ENCODE peak calls at places on chromosomes 16 and 17, in nine cellular contexts. V, P, D, A, W, X, Z, N and S are unnamed samples.
A peak's percentile ranks its signal among the peaks of the same experiment; 100 is the strongest.

GRCh38 chr17:10099051-10099571 is 99.3 kb downstream of the GAS7 start:
- DNase-seq in V (peak; percentile 66), P (no peak), D (peak; percentile 83), A (no peak), W (no peak), X (no peak), Z (no peak), N (no peak), S (no peak)

GRCh38 chr17:74085434-74085833 is 118.0 kb upstream of the RPL38 start:
- DNase-seq in V (no peak), P (no peak), D (no peak), A (no peak), W (no peak), X (peak; percentile 51), Z (peak; percentile 28), N (no peak), S (no peak)

GRCh38 chr16:48383877-48384304 is 1.3 kb downstream of the SIAH1 start:
- DNase-seq in V (peak; percentile 47), P (peak; percentile 53), D (peak; percentile 54), A (no peak), W (no peak), X (peak; percentile 81), Z (no peak), N (no peak), S (no peak)

GRCh38 chr16:47511882-47512281 is 50.8 kb downstream of the PHKB start:
- DNase-seq in V (no peak), P (no peak), D (no peak), A (no peak), W (no peak), X (peak; percentile 17), Z (no peak), N (no peak), S (no peak)

GRCh38 chr16:57998484-57998883 is 2.0 kb downstream of the ZNF319 start:
- DNase-seq in V (peak; percentile 52), P (peak; percentile 49), D (peak; percentile 28), A (no peak), W (peak; percentile 46), X (peak; percentile 85), Z (no peak), N (peak; percentile 45), S (peak; percentile 55)

GRCh38 chr17:40707720-40708119 is 4.2 kb upstream of the KRT24 start:
- DNase-seq in V (no peak), P (peak; percentile 23), D (no peak), A (no peak), W (peak; percentile 23), X (no peak), Z (no peak), N (no peak), S (no peak)

GRCh38 chr16:46638947-46639925 is 18.1 kb upstream of the SHCBP1 start:
- DNase-seq in V (no peak), P (no peak), D (peak; percentile 22), A (no peak), W (no peak), X (no peak), Z (no peak), N (no peak), S (no peak)

GRCh38 chr17:14282700-14283099 is 18.2 kb upstream of the HS3ST3B1 start:
- DNase-seq in V (no peak), P (no peak), D (no peak), A (no peak), W (no peak), X (no peak), Z (no peak), N (no peak), S (no peak)

GRCh38 chr16:28823719-28824547 is 1.1 kb downstream of the ATXN2L start:
- DNase-seq in V (peak; percentile 99), P (peak; percentile 97), D (peak; percentile 99), A (peak; percentile 94), W (peak; percentile 97), X (peak; percentile 99), Z (peak; percentile 99), N (peak; percentile 89), S (peak; percentile 99)

GRCh38 chr17:78117027-78117981 is 11.3 kb downstream of the TMC6 start:
- DNase-seq in V (no peak), P (no peak), D (no peak), A (peak; percentile 66), W (no peak), X (no peak), Z (no peak), N (no peak), S (no peak)

GRCh38 chr17:78112508-78113471 is 15.8 kb downstream of the TMC6 start:
- DNase-seq in V (peak; percentile 80), P (peak; percentile 86), D (peak; percentile 53), A (peak; percentile 85), W (peak; percentile 83), X (peak; percentile 74), Z (peak; percentile 82), N (peak; percentile 66), S (peak; percentile 72)

GRCh38 chr17:78113804-78114785 is 14.5 kb downstream of the TMC6 start:
- DNase-seq in V (no peak), P (no peak), D (no peak), A (no peak), W (no peak), X (no peak), Z (no peak), N (no peak), S (peak; percentile 41)

GRCh38 chr17:78116411-78116810 is 12.1 kb downstream of the TMC6 start:
- DNase-seq in V (no peak), P (no peak), D (no peak), A (no peak), W (no peak), X (no peak), Z (no peak), N (no peak), S (no peak)

DNA sequence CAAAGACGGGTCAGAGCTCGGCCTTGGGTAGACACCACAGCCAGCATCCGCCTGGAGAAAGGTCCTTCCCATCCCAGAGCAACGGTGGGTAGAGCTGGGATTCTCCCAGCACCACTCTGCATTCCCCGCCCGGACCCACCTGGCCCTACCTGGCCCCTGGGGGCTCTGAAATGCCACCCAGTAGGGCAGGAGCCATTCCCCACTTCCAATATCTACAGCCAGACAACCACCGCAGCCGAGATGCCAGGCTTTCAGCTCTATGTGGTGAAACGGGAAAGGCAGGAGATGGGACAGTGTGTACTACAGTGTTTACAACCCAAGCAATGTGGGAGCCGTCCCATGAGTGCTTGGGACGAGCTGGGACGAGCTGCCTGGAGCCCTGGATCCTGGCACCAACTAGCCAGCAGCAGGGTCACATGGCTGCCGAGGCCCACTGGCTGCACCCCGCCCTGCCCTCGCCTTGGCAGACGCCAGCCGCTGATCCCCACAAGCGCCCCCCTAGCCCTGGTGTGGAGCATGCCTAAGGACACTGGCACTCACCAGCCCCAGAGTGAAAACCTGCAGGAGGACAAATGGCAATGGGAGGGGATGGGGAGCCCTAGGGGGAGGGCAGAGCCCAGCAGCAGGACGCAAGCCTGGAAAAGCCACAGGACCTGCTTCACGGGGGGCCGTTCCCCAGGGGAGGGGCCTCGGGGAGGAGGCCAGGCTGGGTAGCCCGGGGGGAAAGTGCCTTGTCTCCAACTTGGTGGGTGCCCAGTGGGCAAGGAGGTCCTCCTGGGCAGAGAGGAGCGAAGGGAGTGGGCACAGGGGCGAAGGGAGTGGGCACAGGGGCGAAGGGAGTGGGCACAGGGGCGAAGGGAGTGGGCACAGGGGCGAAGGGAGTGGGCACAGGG is 13.5 kb downstream of the TMC6 start:
- DNase-seq in V (no peak), P (no peak), D (no peak), A (no peak), W (peak; percentile 64), X (no peak), Z (no peak), N (no peak), S (no peak)
- H3K4me1 ChIP-seq in V (no peaks in the 10 kb centered on the region), P (no peaks in the 10 kb centered on the region), D (peaks cover 9% of the 10 kb centered on the region), A (no peaks in the 10 kb centered on the region), W (peaks cover 59% of the 10 kb centered on the region), X (no peaks in the 10 kb centered on the region), Z (peaks cover 2% of the 10 kb centered on the region), N (peaks cover 63% of the 10 kb centered on the region), S (peaks cover 66% of the 10 kb centered on the region)

DNA sequence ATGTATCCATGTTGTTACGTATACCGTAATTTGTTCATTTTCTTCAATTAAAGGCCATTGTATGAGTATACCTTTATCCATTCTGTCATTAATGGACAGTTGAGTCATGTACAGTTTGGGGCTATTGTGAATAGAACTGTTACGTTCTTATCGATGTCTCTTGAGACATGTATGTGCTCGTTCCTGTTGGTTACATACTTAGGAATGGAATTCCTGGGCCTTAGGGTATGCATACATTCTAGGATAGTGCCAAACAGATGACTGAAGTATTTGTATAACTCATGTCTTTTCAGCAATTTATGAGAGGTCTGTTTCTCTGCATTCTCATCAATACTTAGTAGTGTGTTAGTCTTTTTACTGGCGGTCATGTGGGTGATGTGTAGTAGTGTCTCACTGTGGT is 81.3 kb downstream of the USP22 start:
- DNase-seq in V (no peak), P (no peak), D (peak; percentile 37), A (no peak), W (no peak), X (peak; percentile 44), Z (no peak), N (no peak), S (no peak)
- H3K27ac ChIP-seq in V (no peak overlapping the region), P (no peak overlapping the region), D (no peak overlapping the region), A (no peak overlapping the region), W (no peak overlapping the region), X (no peak overlapping the region), Z (no peak overlapping the region), N (no peak overlapping the region), S (no peak overlapping the region)

DNA sequence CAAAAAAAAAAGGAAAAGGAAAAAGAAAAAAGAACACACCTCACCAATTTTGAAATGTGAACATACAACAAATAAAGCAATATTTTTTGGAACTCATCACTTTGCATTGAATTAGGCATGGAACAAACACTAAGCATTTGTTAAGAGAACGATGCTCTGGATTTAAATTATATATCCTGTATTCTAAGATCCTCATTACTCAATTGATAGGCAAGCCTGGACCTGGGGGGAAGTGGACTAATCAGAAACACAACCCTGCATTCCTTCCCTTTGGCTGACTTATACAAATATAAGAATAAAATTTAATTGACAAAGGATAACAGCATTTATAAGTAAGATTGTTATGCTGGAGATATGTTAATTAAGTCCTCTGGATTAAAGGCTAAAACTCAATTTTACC is 2.2 kb downstream of the GJC1 start:
- DNase-seq in V (no peak), P (no peak), D (no peak), A (no peak), W (no peak), X (no peak), Z (no peak), N (no peak), S (no peak)
- H3K4me3 ChIP-seq in V (no peak overlapping the region), P (no peak overlapping the region), D (peak overlapping the region; percentile 84), A (no peak overlapping the region), W (peak overlapping the region; percentile 80), X (no peak overlapping the region), Z (peak overlapping the region; percentile 93), N (no peak overlapping the region), S (no peak overlapping the region)

DNA sequence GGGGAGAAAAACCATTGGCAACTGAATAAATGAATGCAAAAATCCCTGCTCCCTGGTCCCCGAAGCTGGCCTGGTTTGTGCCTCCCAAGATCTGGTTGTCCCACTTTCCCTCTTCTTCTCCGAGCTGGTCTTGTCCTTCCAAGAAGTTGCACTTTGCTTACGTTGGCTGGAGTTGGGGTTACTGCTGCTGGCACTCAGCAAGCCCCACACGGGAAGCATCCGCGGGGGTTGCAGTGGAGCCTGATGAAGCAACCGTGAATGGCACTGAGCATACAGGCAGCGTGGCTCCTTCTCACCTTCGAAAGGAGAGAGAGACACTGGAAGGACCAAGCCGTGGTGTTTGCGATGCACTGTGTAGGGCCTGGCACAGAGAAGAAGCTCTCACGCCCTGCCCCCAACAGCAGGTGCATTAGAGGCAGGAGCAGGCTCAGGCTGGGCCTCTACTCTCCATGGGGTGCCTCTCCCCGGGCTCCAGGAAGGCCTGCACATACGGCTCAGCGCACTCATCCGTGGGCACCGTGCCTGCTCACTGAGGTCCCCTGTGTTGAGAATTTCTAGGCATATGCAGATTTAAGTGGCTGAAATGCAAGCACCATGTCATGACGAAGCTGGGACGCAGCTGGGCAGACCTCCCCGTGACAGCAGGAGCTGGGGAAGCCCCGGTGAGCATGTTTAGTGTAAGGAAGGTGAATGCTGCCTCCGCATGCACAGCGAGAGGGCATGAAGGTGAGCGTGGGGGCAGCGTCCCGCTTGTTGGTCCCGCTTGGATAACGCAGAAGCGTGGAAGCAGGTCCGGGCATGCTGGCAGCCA is 12.1 kb downstream of the CA5A start:
- DNase-seq in V (no peak), P (no peak), D (no peak), A (no peak), W (no peak), X (no peak), Z (no peak), N (no peak), S (no peak)
- H3K4me1 ChIP-seq in V (no peaks in the 10 kb centered on the region), P (no peaks in the 10 kb centered on the region), D (peaks cover 21% of the 10 kb centered on the region), A (no peaks in the 10 kb centered on the region), W (peaks cover 13% of the 10 kb centered on the region), X (no peaks in the 10 kb centered on the region), Z (no peaks in the 10 kb centered on the region), N (peaks cover 6% of the 10 kb centered on the region), S (no peaks in the 10 kb centered on the region)